ENCODE peak calls at places on chromosomes 1 and 21, in five cellular contexts. P is epithelial cell of prostate, J is astrocyte of the spinal cord, M is endothelial cell, K is EL. H is an unnamed sample.

GRCh38 chr1:35192056-35192852 is 691 bp downstream of the SFPQ start:
- DNase-seq in P (peak), J (peak), K (peak), M (peak), H (peak)

GRCh38 chr21:17602874-17603273 is 9.8 kb downstream of the BTG3 start:
- DNase-seq in M (no peak), K (peak), P (no peak), J (peak), H (no peak)

GRCh38 chr1:53949023-53949611 is 3.0 kb downstream of the LRRC42 start:
- DNase-seq in J (peak), M (peak), K (peak), P (no peak), H (no peak)

GRCh38 chr1:152110365-152110859 is 4.8 kb downstream of the TCHH start:
- DNase-seq in P (no peak), J (peak), M (no peak), K (peak), H (peak)

GRCh38 chr1:248858096-248858890 is 592 bp downstream of the ZNF692 start:
- DNase-seq in J (peak), P (no peak), M (peak), K (peak), H (no peak)

GRCh38 chr1:21126324-21126723 is 50.4 kb downstream of the EIF4G3 start:
- DNase-seq in M (no peak), P (no peak), K (no peak), J (no peak), H (no peak)

GRCh38 chr1:154747841-154748766 is 122.0 kb downstream of the KCNN3 start:
- DNase-seq in K (no peak), J (peak), M (no peak), P (no peak), H (no peak)

GRCh38 chr1:205294175-205294913 is 27.2 kb downstream of the NUAK2 start:
- DNase-seq in J (peak), M (no peak), K (peak), P (no peak), H (peak)

GRCh38 chr1:23930861-23931471 is 17.8 kb upstream of the CNR2 start:
- DNase-seq in J (peak), M (no peak), P (peak), K (peak), H (peak)

H was measured in foreskin keratinocyte.